ENCODE peak calls at places on chromosomes 2 and 18, in seven cellular contexts. Y is ascending aorta; E is PC-3; S is hepatocyte; B is heart right ventricle; N is endodermal cell; T is naive thymus-derived CD4-positive, alpha-beta T cell. V is an unnamed sample.

GRCh38 chr18:46411862-46412690 is 244.9 kb downstream of the LOXHD1 start:
- DNase-seq in B (peak; percentile 40), E (no peak), Y (no peak), T (no peak), N (peak; percentile 82), S (no peak), V (no peak)

GRCh38 chr2:88199912-88200682 is 30.0 kb downstream of the THNSL2 start:
- DNase-seq in B (peak; percentile 35), N (peak; percentile 83), S (peak; percentile 48), E (no peak), T (peak; percentile 37), Y (no peak), V (no peak)

GRCh38 chr2:41194235-41194634 is 742.3 kb upstream of the SLC8A1 start:
- DNase-seq in B (peak; percentile 21), Y (no peak), S (no peak), N (no peak), E (peak; percentile 33), T (no peak), V (no peak)

GRCh38 chr18:32545631-32546030 is 74.9 kb upstream of the GAREM1 start:
- DNase-seq in B (no peak), Y (no peak), T (no peak), S (no peak), E (no peak), N (no peak), V (no peak)

GRCh38 chr2:69559696-69560482 is 83.7 kb downstream of the AAK1 start:
- DNase-seq in N (peak; percentile 66), T (no peak), Y (no peak), S (peak; percentile 72), B (no peak), E (peak; percentile 80), V (no peak)

GRCh38 chr18:48885951-48886400 is 64.8 kb downstream of the SMAD7 start:
- DNase-seq in E (no peak), N (peak; percentile 31), T (no peak), S (no peak), B (no peak), Y (no peak), V (no peak)

GRCh38 chr2:17813742-17814458 is 2.4 kb upstream of the MSGN1 start:
- DNase-seq in N (peak; percentile 10), T (no peak), S (no peak), Y (no peak), B (peak; percentile 48), E (no peak), V (no peak)

GRCh38 chr18:77650799-77651385 is 401.2 kb downstream of the GALR1 start:
- DNase-seq in S (peak; percentile 88), N (peak; percentile 95), E (peak; percentile 65), T (peak; percentile 79), Y (no peak), B (peak; percentile 80), V (no peak)

GRCh38 chr2:120907822-120908221 is 172.2 kb downstream of the GLI2 start:
- DNase-seq in T (no peak), E (no peak), B (no peak), N (no peak), Y (no peak), S (no peak), V (no peak)

GRCh38 chr2:95063401-95063958 is 38.0 kb downstream of the MAL start:
- DNase-seq in E (no peak), Y (no peak), S (no peak), T (no peak), N (peak; percentile 10), B (no peak), V (no peak)

GRCh38 chr2:39665811-39666488 is at the start of gene TMEM178A:
- DNase-seq in B (no peak), N (peak; percentile 81), S (peak; percentile 39), E (no peak), Y (no peak), T (peak; percentile 27), V (no peak)

GRCh38 chr2:63777816-63778215 is 63.9 kb upstream of the UGP2 start:
- DNase-seq in T (no peak), S (no peak), B (no peak), N (no peak), E (no peak), Y (no peak), V (no peak)

GRCh38 chr2:153478289-153479261 is at the start of gene RPRM:
- DNase-seq in T (peak; percentile 66), B (peak; percentile 73), Y (no peak), N (peak; percentile 97), S (peak; percentile 93), E (peak; percentile 72), V (no peak)

GRCh38 chr2:100580474-100581264 is 17.9 kb downstream of the PDCL3 start:
- DNase-seq in N (no peak), B (no peak), Y (peak; percentile 42), E (no peak), T (peak; percentile 44), S (no peak), V (no peak)

GRCh38 chr2:73920577-73921545 is 5.8 kb upstream of the DGUOK start:
- DNase-seq in B (peak; percentile 19), T (peak; percentile 33), E (no peak), S (peak; percentile 55), Y (no peak), N (peak; percentile 92), V (no peak)

GRCh38 chr18:13501896-13502295 is 224.5 kb downstream of the FAM210A start:
- DNase-seq in S (no peak), B (no peak), T (no peak), Y (no peak), N (no peak), E (no peak), V (no peak)

GRCh38 chr2:126858013-126858412 is 40.7 kb upstream of the TEX51 start:
- DNase-seq in N (no peak), T (no peak), S (no peak), E (no peak), B (no peak), Y (no peak), V (no peak)

GRCh38 chr2:99837103-99837591 is 305.2 kb downstream of the AFF3 start:
- DNase-seq in S (no peak), B (no peak), T (no peak), E (no peak), N (no peak), Y (no peak), V (no peak)

GRCh38 chr2:108917526-108917925 is 71.5 kb downstream of the EDAR start:
- DNase-seq in B (no peak), T (no peak), E (no peak), N (peak; percentile 6), S (no peak), Y (no peak), V (no peak)

GRCh38 chr2:229206548-229206947 is 64.5 kb downstream of the PID1 start:
- DNase-seq in E (no peak), Y (no peak), B (no peak), N (no peak), T (no peak), S (no peak), V (no peak)

GRCh38 chr2:229202646-229203045 is 68.4 kb downstream of the PID1 start:
- DNase-seq in E (no peak), S (no peak), B (no peak), N (no peak), T (no peak), Y (no peak), V (no peak)

GRCh38 chr2:229201522-229201921 is 69.6 kb downstream of the PID1 start:
- DNase-seq in E (no peak), T (no peak), B (no peak), Y (no peak), S (no peak), N (no peak), V (no peak)

DNA sequence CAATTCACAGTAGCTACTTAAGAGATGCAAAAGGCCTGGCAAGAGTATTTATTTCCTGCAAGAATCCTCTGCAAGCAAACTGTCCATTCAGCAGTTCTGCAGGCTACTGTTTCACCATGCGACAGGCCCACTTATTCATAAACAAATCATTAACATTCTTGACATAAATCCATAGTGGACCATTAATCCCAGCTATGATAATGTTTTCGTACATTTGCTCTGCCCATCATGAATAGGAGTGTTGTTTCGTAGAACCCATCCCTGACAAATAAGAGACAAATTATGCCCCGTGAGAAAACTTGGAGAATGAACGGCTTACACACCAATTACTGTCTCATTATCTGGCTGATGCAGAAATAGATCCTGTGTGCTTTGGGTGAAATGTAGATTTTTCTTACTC is 65.4 kb downstream of the PID1 start:
- DNase-seq in N (no peak), S (no peak), B (no peak), T (no peak), E (no peak), Y (no peak), V (no peak)
- H3K9me3 ChIP-seq in N (no peaks in the 10 kb centered on the region), S (no peaks in the 10 kb centered on the region), B (no peaks in the 10 kb centered on the region), T (no peaks in the 10 kb centered on the region), E (no peaks in the 10 kb centered on the region), Y (no peaks in the 10 kb centered on the region), V (no peaks in the 10 kb centered on the region)

GRCh38 chr2:102149644-102150455 is 7.3 kb downstream of the IL1R1 start:
- DNase-seq in N (no peak), E (no peak), Y (no peak), S (no peak), T (no peak), B (no peak), V (no peak)
- H3K9me3 ChIP-seq in N (peaks cover 14% of the 10 kb centered on the region), E (no peaks in the 10 kb centered on the region), Y (peaks cover 10% of the 10 kb centered on the region), S (peaks cover 4% of the 10 kb centered on the region), T (no peaks in the 10 kb centered on the region), B (peaks cover 4% of the 10 kb centered on the region), V (peaks cover 5% of the 10 kb centered on the region)

DNA sequence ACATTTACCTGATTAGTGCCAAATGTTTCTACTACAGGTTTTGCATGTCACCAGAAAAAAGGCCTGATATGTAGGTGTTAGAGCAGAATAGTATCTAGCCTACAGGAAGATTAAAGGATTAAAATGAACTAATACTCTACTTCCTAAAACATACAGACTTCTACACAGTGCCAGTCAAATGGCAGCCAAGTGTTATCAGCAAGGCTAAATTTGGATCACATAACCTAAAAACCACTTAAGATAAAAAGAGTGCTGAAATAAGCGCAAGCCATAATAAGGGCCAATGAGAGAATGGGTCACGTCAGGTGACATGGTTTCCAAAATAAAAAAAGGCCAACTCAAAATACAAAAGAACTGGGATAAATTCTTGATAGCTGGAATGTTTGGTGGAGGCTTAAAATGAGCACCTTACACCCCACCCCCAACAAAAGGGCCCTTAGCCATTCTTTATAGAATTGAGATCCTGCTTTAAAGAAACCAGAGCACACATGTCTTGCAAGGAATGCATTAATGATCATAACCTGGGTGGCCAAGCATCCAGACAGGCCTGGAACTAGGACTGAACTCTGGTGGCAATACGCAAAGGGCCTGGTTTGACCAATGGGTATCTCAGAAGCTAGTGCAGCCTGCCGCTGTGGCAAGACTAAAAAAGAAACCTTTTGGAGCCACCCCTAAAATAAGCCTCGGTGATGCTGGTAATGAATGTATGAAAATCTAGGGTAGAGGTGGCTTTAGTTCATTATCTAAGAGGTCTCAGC is 32.4 kb downstream of the IRS1 start:
- DNase-seq in B (no peak), Y (no peak), S (no peak), N (no peak), E (no peak), T (no peak), V (no peak)
- H3K9me3 ChIP-seq in B (no peaks in the 10 kb centered on the region), Y (no peaks in the 10 kb centered on the region), S (no peaks in the 10 kb centered on the region), N (peaks cover 9% of the 10 kb centered on the region), E (no peaks in the 10 kb centered on the region), T (no peaks in the 10 kb centered on the region), V (no peaks in the 10 kb centered on the region)

GRCh38 chr2:115364078-115364477 is 921.6 kb downstream of the DPP10 start:
- DNase-seq in N (peak; percentile 55), Y (no peak), S (no peak), E (no peak), B (no peak), T (no peak), V (no peak)

DNA sequence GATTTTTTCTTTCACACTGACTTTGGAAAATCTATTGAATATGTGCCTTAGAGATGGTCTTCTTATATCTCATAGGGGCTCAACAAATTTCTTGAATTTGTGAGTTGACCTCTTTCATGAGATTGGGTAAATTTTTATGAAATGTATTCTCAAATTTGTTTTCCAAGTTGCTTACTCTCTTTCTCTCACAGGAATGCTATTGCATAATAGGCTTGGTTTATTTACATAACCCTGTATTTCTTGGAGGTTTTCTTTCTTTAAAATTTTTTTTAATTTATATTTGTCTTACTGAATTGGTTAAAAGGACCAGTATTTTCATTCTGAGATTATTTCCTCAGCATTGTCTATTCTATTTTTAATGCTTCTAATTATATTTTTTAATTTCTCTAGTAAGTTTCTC is 917.1 kb downstream of the DPP10 start:
- DNase-seq in Y (no peak), B (no peak), S (no peak), T (no peak), E (no peak), N (no peak), V (no peak)
- H3K9me3 ChIP-seq in Y (no peaks in the 10 kb centered on the region), B (no peaks in the 10 kb centered on the region), S (no peaks in the 10 kb centered on the region), T (no peaks in the 10 kb centered on the region), E (no peaks in the 10 kb centered on the region), N (peaks cover 46% of the 10 kb centered on the region), V (no peaks in the 10 kb centered on the region)